ENCODE peak calls at places on chromosomes 16 and 17, in five cellular contexts. R is iris pigment epithelial cell, P is neural crest cell, Z is renal cortical epithelial cell, M is NCI-H1436. V is an unnamed sample.
A peak's percentile ranks its signal among the peaks of the same experiment; 100 is the strongest.

GRCh38 chr16:69852815-69853214 is 90.7 kb downstream of the WWP2 start:
- DNase-seq in P (no peak), R (no peak), M (no peak), Z (no peak), V (no peak)

GRCh38 chr16:3814755-3815154 is 65.8 kb downstream of the CREBBP start:
- DNase-seq in Z (no peak), M (no peak), P (no peak), R (no peak), V (no peak)

GRCh38 chr17:29177871-29178749 is 2.1 kb downstream of the MYO18A start:
- DNase-seq in P (no peak), Z (peak; percentile 34), M (no peak), R (no peak), V (no peak)

GRCh38 chr17:39863918-39864746 is at the start of gene IKZF3:
- DNase-seq in Z (peak; percentile 26), P (peak; percentile 49), M (peak; percentile 0), R (peak; percentile 44), V (peak; percentile 45)

GRCh38 chr16:65119905-65120341 is 1.9 kb downstream of the CDH11 start:
- DNase-seq in P (no peak), M (no peak), Z (no peak), R (peak; percentile 56), V (peak; percentile 16)

GRCh38 chr17:5422505-5422904 is 2.5 kb downstream of the RPAIN start:
- DNase-seq in M (no peak), R (peak; percentile 88), P (no peak), Z (peak; percentile 85), V (no peak)

GRCh38 chr16:57123216-57123968 is 31.0 kb downstream of the CPNE2 start:
- DNase-seq in P (no peak), M (no peak), R (peak; percentile 38), Z (no peak), V (no peak)

GRCh38 chr16:46855389-46855788 is 24.4 kb upstream of the C16orf87 start:
- DNase-seq in P (no peak), Z (no peak), M (no peak), R (no peak), V (peak; percentile 16)

GRCh38 chr17:79619636-79620206 is 8.9 kb upstream of the RBFOX3 start:
- DNase-seq in P (no peak), Z (no peak), R (no peak), M (no peak), V (peak; percentile 6)

GRCh38 chr17:32157225-32157624 is 14.9 kb downstream of the RHOT1 start:
- DNase-seq in R (peak; percentile 93), Z (no peak), M (no peak), P (no peak), V (no peak)

GRCh38 chr16:80669673-80670072 is 128.9 kb downstream of the DYNLRB2 start:
- DNase-seq in R (no peak), P (no peak), Z (no peak), M (no peak), V (no peak)

GRCh38 chr16:64864232-64864803 is 257.5 kb downstream of the CDH11 start:
- DNase-seq in Z (peak; percentile 1), P (no peak), M (no peak), R (peak; percentile 93), V (no peak)

GRCh38 chr17:64515419-64515818 is 8.6 kb downstream of the CEP95 start:
- DNase-seq in R (no peak), P (no peak), M (no peak), Z (no peak), V (no peak)

GRCh38 chr17:78923660-78924453 is 1.3 kb downstream of the TIMP2 start:
- DNase-seq in R (no peak), M (peak; percentile 53), P (no peak), Z (peak; percentile 46), V (peak; percentile 55)

GRCh38 chr16:81473561-81473960 is 29.0 kb downstream of the CMIP start:
- DNase-seq in R (peak; percentile 61), Z (no peak), M (no peak), P (no peak), V (no peak)

GRCh38 chr16:13558752-13559151 is 361.2 kb upstream of the ERCC4 start:
- DNase-seq in P (no peak), Z (no peak), M (no peak), R (no peak), V (no peak)

GRCh38 chr17:4879591-4879990 is 19.7 kb upstream of the C17orf107 start:
- DNase-seq in P (no peak), R (no peak), M (no peak), Z (no peak), V (no peak)

GRCh38 chr16:89123001-89123830 is 29.6 kb downstream of the ACSF3 start:
- DNase-seq in M (no peak), R (peak; percentile 14), P (no peak), Z (peak; percentile 13), V (peak; percentile 68)